ENCODE peak calls at places on chromosomes 3 and 15, in five cellular contexts. Y is astrocyte, S is BJ, L is RWPE2, V is left lung. H is an unnamed sample.

GRCh38 chr15:63999177-63999576 is 47.1 kb downstream of the DAPK2 start:
- DNase-seq in S (no peak), V (no peak), Y (no peak), L (no peak), H (no peak)

GRCh38 chr3:110971010-110971585 is 100.5 kb upstream of the NECTIN3 start:
- DNase-seq in L (no peak), S (no peak), Y (no peak), V (no peak), H (no peak)

GRCh38 chr15:57281357-57281756 is 94.9 kb upstream of the CGNL1 start:
- DNase-seq in Y (no peak), S (no peak), V (no peak), L (no peak), H (no peak)

GRCh38 chr3:133563186-133563591 is 10.3 kb upstream of the CDV3 start:
- DNase-seq in S (no peak), Y (peak), L (no peak), V (no peak), H (no peak)

GRCh38 chr3:46858996-46859710 is 4.1 kb downstream of the MYL3 start:
- DNase-seq in S (no peak), V (peak), L (peak), Y (no peak), H (no peak)

GRCh38 chr3:150174179-150174578 is 203.5 kb upstream of the PFN2 start:
- DNase-seq in L (no peak), Y (no peak), S (no peak), V (no peak), H (no peak)

GRCh38 chr15:52021128-52021671 is 2.2 kb downstream of the MAPK6 start:
- DNase-seq in S (peak), L (peak), V (peak), Y (peak), H (peak)

GRCh38 chr3:12914075-12914474 is 72.7 kb upstream of the RPL32 start:
- DNase-seq in L (no peak), S (no peak), V (no peak), Y (no peak), H (no peak)

GRCh38 chr15:75544273-75544862 is 34.7 kb downstream of the PTPN9 start:
- DNase-seq in Y (no peak), S (no peak), L (no peak), V (peak), H (no peak)

GRCh38 chr15:55993111-55993803 is at the start of gene NEDD4:
- DNase-seq in V (peak), Y (peak), S (no peak), L (peak), H (peak)

GRCh38 chr15:80072285-80072684 is 12.8 kb downstream of the ZFAND6 start:
- DNase-seq in S (peak), V (no peak), Y (peak), L (no peak), H (peak)

GRCh38 chr3:27326211-27326948 is 42.8 kb downstream of the NEK10 start:
- DNase-seq in Y (peak), L (no peak), S (peak), V (no peak), H (no peak)

GRCh38 chr3:9047465-9048346 is 84.4 kb upstream of the RAD18 start:
- DNase-seq in Y (no peak), S (no peak), L (no peak), V (no peak), H (no peak)

GRCh38 chr3:101479022-101479421 is 34.0 kb downstream of the SENP7 start:
- DNase-seq in V (no peak), Y (no peak), S (no peak), L (no peak), H (no peak)

GRCh38 chr15:51267714-51268105 is 70.7 kb downstream of the CYP19A1 start:
- DNase-seq in L (no peak), V (no peak), S (no peak), Y (no peak), H (no peak)

GRCh38 chr3:39910828-39911464 is 101.5 kb downstream of the MYRIP start:
- DNase-seq in Y (peak), S (peak), V (no peak), L (no peak), H (no peak)

GRCh38 chr3:156358232-156358631 is 196.7 kb downstream of the SSR3 start:
- DNase-seq in L (no peak), V (no peak), S (no peak), Y (no peak), H (no peak)

GRCh38 chr15:76529911-76530310 is 193.3 kb downstream of the ISL2 start:
- DNase-seq in S (no peak), Y (peak), V (no peak), L (no peak), H (no peak)

GRCh38 chr3:7682822-7683229 is 818.8 kb upstream of the LMCD1 start:
- DNase-seq in S (peak), V (peak), L (no peak), Y (peak), H (no peak)

GRCh38 chr15:51186121-51186795 is 91.6 kb upstream of the TNFAIP8L3 start:
- DNase-seq in S (no peak), L (no peak), Y (no peak), V (no peak), H (no peak)

GRCh38 chr3:51718547-51719412 is 11.9 kb downstream of the GRM2 start:
- DNase-seq in S (no peak), L (no peak), Y (no peak), V (peak), H (peak)

GRCh38 chr3:140599009-140599408 is 78.9 kb upstream of the TRIM42 start:
- DNase-seq in Y (no peak), L (no peak), S (no peak), V (no peak), H (no peak)

GRCh38 chr15:82810863-82811421 is 1.5 kb downstream of the WHAMM start:
- DNase-seq in S (no peak), V (no peak), Y (peak), L (no peak), H (peak)

GRCh38 chr15:80982205-80982604 is 7.4 kb downstream of the MESD start:
- DNase-seq in Y (no peak), S (no peak), L (no peak), V (no peak), H (no peak)

GRCh38 chr15:63107895-63108546 is 13.6 kb upstream of the LACTB start:
- DNase-seq in S (peak), L (no peak), Y (peak), V (peak), H (no peak)

GRCh38 chr15:48507416-48508065 is 138.0 kb downstream of the FBN1 start:
- DNase-seq in Y (peak), L (no peak), V (no peak), S (no peak), H (no peak)

GRCh38 chr3:25441234-25441856 is 13.3 kb downstream of the RARB start:
- DNase-seq in V (no peak), Y (no peak), S (no peak), L (no peak), H (no peak)

GRCh38 chr3:140467104-140467577 is 210.7 kb upstream of the TRIM42 start:
- DNase-seq in V (no peak), S (no peak), L (no peak), Y (peak), H (no peak)

GRCh38 chr3:183265713-183266417 is 12.8 kb downstream of the B3GNT5 start:
- DNase-seq in L (peak), Y (peak), S (peak), V (no peak), H (no peak)

GRCh38 chr3:16290007-16290826 is 25.2 kb downstream of the OXNAD1 start:
- DNase-seq in Y (no peak), S (peak), V (no peak), L (no peak), H (peak)

GRCh38 chr3:9163289-9163688 is 86.2 kb downstream of the SRGAP3 start:
- DNase-seq in V (no peak), L (no peak), Y (no peak), S (no peak), H (no peak)

GRCh38 chr15:34038404-34039179 is 412 bp downstream of the AVEN start:
- DNase-seq in S (no peak), V (peak), Y (peak), L (no peak), H (peak)

GRCh38 chr15:77014137-77015081 is 19.5 kb downstream of the PSTPIP1 start:
- DNase-seq in L (no peak), S (no peak), Y (no peak), V (peak), H (no peak)

GRCh38 chr15:101180620-101181307 is 71.1 kb downstream of the CHSY1 start:
- DNase-seq in S (no peak), V (no peak), Y (no peak), L (no peak), H (no peak)

DNA sequence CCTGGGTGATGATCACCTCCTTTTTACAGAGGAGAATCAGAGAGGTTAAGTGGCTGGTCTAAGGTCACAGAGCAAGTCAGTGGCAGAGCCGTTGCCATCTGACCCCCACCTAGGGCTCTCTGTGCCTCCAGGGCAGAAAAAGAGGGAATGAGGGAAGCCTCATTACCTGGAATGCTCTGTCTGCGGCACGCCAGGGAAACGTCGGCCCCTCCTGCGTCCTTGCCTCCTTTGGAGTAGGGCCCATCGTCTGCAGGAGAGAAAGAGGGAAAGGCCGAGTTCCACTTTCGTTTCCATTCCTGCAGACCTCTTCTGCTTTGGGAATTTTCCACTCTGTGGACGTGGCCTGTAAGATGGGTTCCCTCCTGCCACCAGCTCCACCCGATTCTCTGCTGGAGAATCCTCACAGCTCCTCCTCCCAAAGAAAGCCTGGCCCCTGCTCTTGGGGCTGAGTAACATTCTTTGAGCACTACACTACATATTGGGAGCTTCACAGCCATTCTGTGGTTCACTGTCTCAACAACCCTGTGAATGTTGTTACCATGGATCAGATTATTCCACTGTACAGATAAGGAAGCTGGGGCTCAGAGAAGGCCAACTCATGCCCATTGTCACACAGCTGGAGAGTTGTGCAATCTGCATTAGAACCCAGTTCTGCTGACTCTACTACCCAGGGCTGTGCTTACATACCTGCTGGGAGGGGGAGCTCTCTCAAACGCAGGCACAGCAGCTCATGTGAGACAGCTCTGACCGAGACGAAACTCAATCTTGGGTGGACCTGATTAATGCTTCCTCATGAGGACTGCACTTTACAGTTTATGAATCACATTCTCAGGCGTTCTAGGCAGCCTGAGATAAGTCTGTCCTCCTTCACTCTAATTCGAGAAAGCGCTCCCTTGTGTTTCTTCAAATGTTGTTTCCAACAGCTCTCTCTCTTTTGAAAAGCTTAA is 14.2 kb downstream of the GRIP2 start:
- DNase-seq in V (peak), L (peak), S (peak), Y (peak), H (no peak)
- H3K4me3 ChIP-seq in V (no peak), L (no peak), S (peak), Y (no peak), H (no peak)

GRCh38 chr15:40344217-40344616 is 3.5 kb upstream of the CCDC9B start:
- DNase-seq in L (no peak), Y (peak), S (no peak), V (no peak), H (no peak)
- H3K4me3 ChIP-seq in L (no peak), Y (peak), S (no peak), V (no peak), H (no peak)

DNA sequence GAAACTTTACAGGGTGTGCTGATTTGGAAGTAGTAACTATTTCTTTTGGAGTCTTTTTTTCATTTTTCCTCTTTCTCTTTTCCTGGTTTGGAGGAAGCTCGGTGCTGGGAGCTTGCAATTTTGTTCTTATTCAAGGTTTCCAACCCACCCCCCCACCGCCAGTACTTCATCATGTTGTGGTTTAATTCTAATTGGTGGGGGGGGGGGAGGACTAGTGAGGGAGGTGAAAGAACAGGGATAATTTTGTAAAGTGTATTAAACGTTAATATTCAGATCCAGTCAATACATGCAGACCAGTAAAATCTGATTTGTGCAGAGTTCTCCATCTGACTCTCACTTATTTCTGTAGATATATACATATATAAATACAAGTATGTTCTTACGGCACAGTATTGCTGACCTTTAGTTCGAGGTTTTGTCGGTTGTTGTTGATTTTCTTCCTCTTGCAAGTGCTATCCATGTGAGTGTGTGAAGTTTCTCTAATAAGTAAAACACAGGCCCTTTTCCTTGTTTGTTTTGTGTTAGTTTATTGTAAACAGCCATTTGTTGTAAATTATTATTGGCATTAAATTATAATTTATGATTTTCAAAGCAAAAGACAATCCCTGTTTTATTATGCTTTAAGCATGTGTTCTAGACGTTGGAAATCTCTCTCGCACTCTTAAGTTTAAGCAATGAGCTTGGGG is 9.3 kb downstream of the NR2F2 start:
- DNase-seq in V (no peak), S (no peak), Y (no peak), L (no peak), H (no peak)
- H3K4me3 ChIP-seq in V (peak), S (peak), Y (peak), L (peak), H (no peak)

GRCh38 chr3:89098964-89099585 is 8.3 kb upstream of the EPHA3 start:
- DNase-seq in Y (peak), V (no peak), S (no peak), L (no peak), H (no peak)

GRCh38 chr3:89107461-89108035 is at the start of gene EPHA3:
- DNase-seq in V (peak), L (peak), Y (peak), S (no peak), H (peak)

GRCh38 chr3:89108154-89108553 is 733 bp downstream of the EPHA3 start:
- DNase-seq in Y (no peak), V (no peak), S (no peak), L (no peak), H (no peak)

DNA sequence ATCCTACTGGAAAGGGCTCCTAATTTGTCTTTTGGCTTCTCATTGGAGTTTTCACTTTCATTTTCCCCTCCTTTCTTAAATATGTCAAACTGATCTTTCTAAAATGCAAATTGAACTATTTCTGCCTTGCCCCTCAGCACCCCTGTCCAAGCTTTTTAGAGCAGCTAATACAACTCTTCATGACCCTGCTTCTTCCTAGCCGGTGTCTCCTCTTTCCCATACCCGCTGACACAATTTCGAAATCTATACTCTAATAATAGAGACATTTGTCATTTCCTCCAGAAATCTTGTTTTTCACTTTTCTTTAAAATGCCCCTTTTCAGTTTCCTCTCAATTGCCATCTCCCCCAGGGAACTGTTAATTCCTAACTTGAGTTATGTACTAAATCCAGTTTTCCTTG is 2.9 kb upstream of the EPHA3 start:
- DNase-seq in V (no peak), S (no peak), L (no peak), Y (no peak), H (no peak)
- H3K4me3 ChIP-seq in V (no peak), S (no peak), L (no peak), Y (no peak), H (no peak)

H was measured in naive thymus-derived CD4-positive, alpha-beta T cell.